ENCODE peak calls at places on chromosomes 2 and 18, in four cellular contexts. R, M, I and N are unnamed samples.

GRCh38 chr18:49845629-49846252 is 32.4 kb upstream of the ACAA2 start:
- DNase-seq in I (no peak), M (no peak), R (no peak), N (no peak)

GRCh38 chr2:173555833-173556232 is 201.2 kb downstream of the CDCA7 start:
- DNase-seq in I (no peak), R (no peak), M (no peak), N (no peak)

GRCh38 chr2:7083580-7084509 is 166.6 kb downstream of the RNF144A start:
- DNase-seq in I (peak; percentile 40), M (no peak), R (no peak), N (no peak)

GRCh38 chr2:38945372-38945771 is 55.7 kb downstream of the ARHGEF33 start:
- DNase-seq in M (no peak), R (no peak), I (no peak), N (no peak)

GRCh38 chr2:238911376-238912227 is 63.7 kb downstream of the TWIST2 start:
- DNase-seq in M (no peak), R (no peak), I (no peak), N (no peak)

GRCh38 chr2:102033028-102033749 is 41.4 kb downstream of the IL1R2 start:
- DNase-seq in I (peak; percentile 83), R (no peak), M (peak; percentile 33), N (peak; percentile 90)

GRCh38 chr2:203155406-203155805 is 83.4 kb upstream of the CYP20A1 start:
- DNase-seq in M (no peak), R (no peak), I (peak; percentile 5), N (no peak)

GRCh38 chr2:156896294-156896693 is 361.2 kb upstream of the GALNT5 start:
- DNase-seq in I (no peak), M (no peak), R (no peak), N (no peak)

GRCh38 chr18:72555101-72555500 is 11.0 kb upstream of the CBLN2 start:
- DNase-seq in M (no peak), I (peak; percentile 15), R (no peak), N (no peak)

GRCh38 chr2:22290293-22290692 is 1094.7 kb upstream of the KLHL29 start:
- DNase-seq in I (no peak), M (no peak), R (no peak), N (no peak)

GRCh38 chr18:55323051-55323994 is 264.7 kb downstream of the TCF4 start:
- DNase-seq in M (no peak), I (no peak), R (no peak), N (no peak)

GRCh38 chr2:134300585-134300984 is 46.7 kb downstream of the MGAT5 start:
- DNase-seq in R (no peak), M (no peak), I (no peak), N (no peak)

GRCh38 chr18:78688249-78688648 is 291.4 kb upstream of the SALL3 start:
- DNase-seq in M (no peak), R (no peak), I (no peak), N (peak; percentile 52)

GRCh38 chr2:175234153-175234552 is 52.6 kb upstream of the ATP5MC3 start:
- DNase-seq in I (no peak), M (no peak), R (no peak), N (no peak)

GRCh38 chr2:46873632-46874068 is 42.0 kb downstream of the MCFD2 start:
- DNase-seq in M (no peak), R (peak; percentile 91), I (peak; percentile 79), N (no peak)

GRCh38 chr18:9842446-9842845 is 43.3 kb upstream of the TXNDC2 start:
- DNase-seq in M (no peak), R (no peak), I (no peak), N (no peak)

GRCh38 chr2:232204457-232204931 is 174.1 kb upstream of the ALPP start:
- DNase-seq in M (peak; percentile 31), R (no peak), I (no peak), N (peak; percentile 59)

GRCh38 chr2:132632000-132632649 is 37.9 kb downstream of the LYPD1 start:
- DNase-seq in R (no peak), M (no peak), I (peak; percentile 7), N (no peak)

GRCh38 chr18:49690307-49690706 is 123.0 kb downstream of the ACAA2 start:
- DNase-seq in R (peak; percentile 75), I (no peak), M (no peak), N (no peak)

GRCh38 chr2:77713412-77713811 is 191.2 kb upstream of the LRRTM4 start:
- DNase-seq in M (no peak), R (no peak), I (no peak), N (no peak)

GRCh38 chr2:42360890-42361727 is at the start of gene COX7A2L:
- DNase-seq in R (peak; percentile 78), I (peak; percentile 97), M (peak; percentile 97), N (peak; percentile 96)
- TF ChIP-seq CTCF in R (peak; percentile 45), I (no peak), M (no peak), N (no peak)

DNA sequence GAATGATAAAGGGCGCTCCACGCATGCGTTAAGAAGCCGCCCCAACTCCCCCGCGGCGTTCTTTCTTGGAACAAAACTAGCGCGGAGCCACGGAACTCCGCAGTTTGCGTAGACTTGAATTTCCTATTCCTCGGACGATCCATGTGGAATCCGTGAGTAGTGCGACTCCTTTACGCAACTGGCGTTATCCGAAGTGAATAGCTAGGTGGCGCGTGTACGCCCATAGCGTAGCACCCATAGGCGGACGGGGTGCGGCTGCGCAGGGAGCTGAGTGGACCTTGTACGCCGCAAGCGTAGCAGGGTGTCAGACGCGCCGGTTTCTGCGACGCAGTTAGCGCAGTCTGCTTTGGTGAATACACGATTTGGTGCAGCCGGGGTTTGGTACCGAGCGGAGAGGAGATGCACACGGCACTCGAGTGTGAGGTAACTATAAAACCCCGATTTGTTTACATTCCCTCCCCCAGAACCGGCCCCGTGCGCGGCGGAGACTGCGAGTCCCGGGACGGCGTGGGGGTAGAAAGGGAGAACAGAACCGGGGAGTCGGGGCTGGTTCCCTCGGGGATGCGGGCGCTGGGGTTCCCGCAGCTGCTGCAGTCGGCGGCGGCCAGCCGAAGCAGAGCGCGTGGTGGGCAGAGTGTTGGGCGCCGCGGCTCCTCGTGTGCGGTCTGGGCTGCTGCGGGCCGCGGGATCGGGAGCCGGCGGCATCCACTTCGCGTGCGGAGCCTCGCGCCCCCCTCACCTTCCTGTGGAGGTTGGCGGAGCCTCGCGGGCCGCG is at the start of gene SLC39A10:
- DNase-seq in R (peak; percentile 92), M (peak; percentile 97), I (peak; percentile 94), N (peak; percentile 95)
- TF ChIP-seq CTCF in R (no peak), M (no peak), I (no peak), N (peak; percentile 72)

DNA sequence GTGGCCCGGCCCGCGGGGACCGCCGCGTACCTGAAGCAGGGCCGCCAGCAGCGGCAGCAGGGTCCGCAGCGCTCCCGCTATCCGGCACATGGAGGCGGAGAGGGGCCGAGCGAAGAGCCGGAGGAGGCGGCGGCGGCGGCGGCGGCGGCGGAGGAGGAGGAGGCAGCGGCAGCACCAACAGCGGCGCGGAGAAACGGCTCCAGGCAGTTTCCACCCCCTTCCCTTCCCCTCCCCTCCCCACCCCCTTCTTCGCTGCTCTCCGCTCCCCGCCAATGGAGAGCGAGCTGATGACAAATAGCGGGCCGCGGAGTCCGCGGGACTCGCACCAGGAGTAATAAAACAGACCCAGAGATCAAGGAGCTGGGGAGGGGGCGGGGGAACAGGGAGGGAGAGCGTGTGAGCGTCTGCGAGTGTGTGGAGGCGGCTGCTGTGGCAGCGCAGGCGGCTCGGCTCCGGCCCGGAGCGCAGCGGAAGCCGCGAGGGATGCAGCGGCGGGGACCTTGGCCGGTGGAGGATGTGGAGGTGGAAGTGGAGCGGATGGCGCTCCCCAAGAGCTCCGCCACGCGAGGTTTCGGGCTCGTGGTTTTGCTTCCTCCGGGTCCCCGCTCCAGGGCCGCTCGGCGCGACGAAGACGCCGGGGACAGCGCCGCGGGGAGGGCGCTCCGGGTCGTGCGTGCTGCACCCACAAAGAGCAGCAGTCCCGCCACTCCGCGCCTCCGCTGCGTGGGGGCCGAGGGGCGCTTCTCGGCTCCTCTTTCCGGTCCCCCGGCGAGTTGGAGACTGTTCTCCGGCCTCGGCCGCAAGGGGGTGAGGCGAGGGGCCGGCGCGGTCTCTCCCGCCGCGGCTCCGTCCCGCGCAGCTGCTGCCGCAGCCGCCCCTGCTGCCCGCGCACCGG is at the start of gene CDH2:
- DNase-seq in M (peak; percentile 66), I (no peak), R (no peak), N (peak; percentile 84)
- TF ChIP-seq CTCF in M (no peak), I (no peak), R (peak; percentile 26), N (no peak)

DNA sequence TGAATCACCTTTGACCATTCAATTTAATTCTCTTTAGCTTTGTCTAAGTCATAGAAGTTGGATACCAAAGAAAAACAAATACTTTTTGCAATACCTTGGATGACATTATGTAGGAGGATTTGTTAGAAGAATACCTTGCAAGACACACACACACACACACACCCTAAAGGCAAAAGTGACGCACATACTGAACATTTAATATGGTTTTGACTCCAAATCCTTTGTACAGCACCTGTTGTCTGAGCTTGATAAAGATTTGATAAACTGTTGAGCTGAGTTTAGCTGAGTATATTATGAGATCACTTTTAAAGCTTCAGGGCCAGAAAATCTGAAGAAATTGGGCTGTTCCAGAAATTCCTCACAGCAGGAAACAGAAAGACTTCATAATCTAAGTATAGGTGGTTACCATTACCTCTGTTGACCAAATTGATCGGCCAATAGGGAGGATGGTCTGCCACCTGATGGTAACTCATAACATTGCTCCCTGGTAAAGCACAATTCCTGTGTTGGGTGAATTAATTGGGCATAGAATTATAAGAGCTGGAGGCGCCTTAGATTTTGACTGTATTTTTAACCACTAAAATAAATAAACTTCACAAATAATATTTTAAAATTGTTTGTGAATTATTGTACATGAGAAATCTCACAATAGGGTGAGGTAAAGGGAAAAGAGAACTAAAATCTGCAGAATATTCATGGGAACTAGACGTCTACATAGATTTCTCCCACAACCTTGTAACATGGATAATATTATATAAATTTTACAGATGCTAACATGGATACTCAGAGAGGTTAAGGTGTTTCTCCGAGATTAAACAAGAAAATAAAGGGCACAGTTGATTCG is 21.9 kb upstream of the RPIA start:
- DNase-seq in M (no peak), R (no peak), I (peak; percentile 54), N (no peak)
- TF ChIP-seq CTCF in M (peak; percentile 40), R (peak; percentile 64), I (peak; percentile 46), N (peak; percentile 44)

GRCh38 chr2:221876016-221876415 is 303.9 kb upstream of the EPHA4 start:
- DNase-seq in I (no peak), R (no peak), M (no peak), N (no peak)
- TF ChIP-seq CTCF in I (no peak), R (no peak), M (no peak), N (no peak)